ENCODE peak calls at places on chromosomes 13 and 19, in four cellular contexts. F, W, O and D are unnamed samples.
A peak's percentile ranks its signal among the peaks of the same experiment; 100 is the strongest.

GRCh38 chr19:8107301-8107903 is 42.0 kb downstream of the FBN3 start:
- DNase-seq in F (no peak), W (no peak), O (no peak), D (no peak)

GRCh38 chr13:104831823-104832222 is 1703.6 kb downstream of the EFNB2 start:
- DNase-seq in F (no peak), W (no peak), O (no peak), D (no peak)

GRCh38 chr19:29259867-29260281 is 46.9 kb upstream of the UQCRFS1 start:
- DNase-seq in F (no peak), W (no peak), O (no peak), D (no peak)

GRCh38 chr19:45074744-45075143 is 1.5 kb downstream of the ZNF296 start:
- DNase-seq in F (no peak), W (no peak), O (no peak), D (no peak)

GRCh38 chr19:17037966-17038500 is 11.4 kb upstream of the CPAMD8 start:
- DNase-seq in F (no peak), W (no peak), O (no peak), D (no peak)

GRCh38 chr13:44574466-44574855 is 1.7 kb downstream of the TSC22D1 start:
- DNase-seq in F (no peak), W (no peak), O (no peak), D (no peak)

GRCh38 chr19:7734220-7735203 is 2.6 kb upstream of the CLEC4G start:
- DNase-seq in F (no peak), W (no peak), O (no peak), D (no peak)

GRCh38 chr19:33883869-33884519 is 87.3 kb downstream of the KCTD15 start:
- DNase-seq in F (no peak), W (peak; percentile 61), O (no peak), D (no peak)

GRCh38 chr13:41751277-41751676 is 209.6 kb downstream of the VWA8 start:
- DNase-seq in F (no peak), W (no peak), O (no peak), D (no peak)

GRCh38 chr19:46610413-46610775 is 9.3 kb downstream of the CALM3 start:
- DNase-seq in F (no peak), W (no peak), O (no peak), D (no peak)

GRCh38 chr13:28313579-28313978 is 175.2 kb downstream of the PAN3 start:
- DNase-seq in F (no peak), W (no peak), O (no peak), D (peak; percentile 24)

GRCh38 chr13:21637296-21637695 is 33.3 kb upstream of the MICU2 start:
- DNase-seq in F (no peak), W (no peak), O (peak; percentile 12), D (peak; percentile 36)

GRCh38 chr19:45790942-45791341 is 1.7 kb downstream of the DMWD start:
- DNase-seq in F (peak; percentile 21), W (no peak), O (no peak), D (peak; percentile 55)

GRCh38 chr13:52665325-52665724 is 12.7 kb downstream of the SUGT1 start:
- DNase-seq in F (no peak), W (no peak), O (no peak), D (no peak)

GRCh38 chr19:32642771-32643170 is 32.2 kb downstream of the ANKRD27 start:
- DNase-seq in F (peak; percentile 44), W (no peak), O (peak; percentile 77), D (peak; percentile 84)

GRCh38 chr13:73835138-73835721 is 299.0 kb downstream of the KLF12 start:
- DNase-seq in F (no peak), W (peak; percentile 8), O (no peak), D (no peak)

GRCh38 chr19:55640577-55641375 is at the start of gene ZNF580:
- DNase-seq in F (no peak), W (no peak), O (peak; percentile 67), D (peak; percentile 71)

GRCh38 chr19:5826531-5827341 is 12.8 kb downstream of the FUT6 start:
- DNase-seq in F (no peak), W (no peak), O (no peak), D (peak; percentile 44)

GRCh38 chr13:91739751-91740150 is 341.3 kb downstream of the GPC5 start:
- DNase-seq in F (no peak), W (no peak), O (no peak), D (no peak)

GRCh38 chr13:27001705-27002104 is 169.9 kb downstream of the USP12 start:
- DNase-seq in F (no peak), W (no peak), O (no peak), D (no peak)

GRCh38 chr13:112160558-112160957 is 93.6 kb downstream of the SOX1 start:
- DNase-seq in F (no peak), W (no peak), O (no peak), D (no peak)

GRCh38 chr19:44677019-44677809 is 5.9 kb downstream of the CEACAM19 start:
- DNase-seq in F (no peak), W (peak; percentile 30), O (no peak), D (no peak)

GRCh38 chr19:35487821-35488220 is 2.4 kb downstream of the KRTDAP start:
- DNase-seq in F (no peak), W (no peak), O (no peak), D (no peak)

GRCh38 chr19:50551713-50552187 is 16.5 kb downstream of the LRRC4B start:
- DNase-seq in F (no peak), W (no peak), O (no peak), D (no peak)

GRCh38 chr13:30308548-30308947 is 1.2 kb upstream of the KATNAL1 start:
- DNase-seq in F (no peak), W (no peak), O (peak; percentile 11), D (peak; percentile 37)

GRCh38 chr19:53463263-53463662 is 4.3 kb upstream of the ZNF813 start:
- DNase-seq in F (no peak), W (no peak), O (peak; percentile 13), D (peak; percentile 35)

GRCh38 chr19:5170329-5170745 is 170.3 kb downstream of the PTPRS start:
- DNase-seq in F (peak; percentile 23), W (no peak), O (peak; percentile 65), D (peak; percentile 71)